ENCODE peak calls at places on chromosomes 2 and 18, in five cellular contexts. R, S, O, Y and V are unnamed samples.

GRCh38 chr2:127528487-127528886 is 2.2 kb upstream of the IWS1 start:
- DNase-seq in R (no peak), S (no peak), O (no peak), Y (no peak), V (no peak)

GRCh38 chr2:205902041-205902898 is 183.7 kb downstream of the INO80D start:
- DNase-seq in R (no peak), S (peak; percentile 45), O (no peak), Y (no peak), V (no peak)

GRCh38 chr18:8706981-8707940 is 1.9 kb downstream of the MTCL1 start:
- DNase-seq in R (peak; percentile 31), S (peak; percentile 83), O (no peak), Y (peak; percentile 62), V (no peak)

GRCh38 chr2:97765933-97766332 is 52.6 kb downstream of the ZAP70 start:
- DNase-seq in R (no peak), S (no peak), O (no peak), Y (no peak), V (no peak)

GRCh38 chr2:69644506-69644979 is 1.0 kb upstream of the AAK1 start:
- DNase-seq in R (no peak), S (no peak), O (no peak), Y (no peak), V (no peak)

GRCh38 chr2:18536100-18536499 is 24.4 kb downstream of the RDH14 start:
- DNase-seq in R (no peak), S (peak; percentile 81), O (no peak), Y (no peak), V (no peak)

GRCh38 chr18:32454667-32455066 is 16.0 kb downstream of the GAREM1 start:
- DNase-seq in R (no peak), S (no peak), O (no peak), Y (no peak), V (no peak)

GRCh38 chr2:166417669-166418068 is 41.9 kb upstream of the SCN9A start:
- DNase-seq in R (no peak), S (peak; percentile 60), O (no peak), Y (no peak), V (no peak)

GRCh38 chr2:231554748-231555545 is 24.7 kb upstream of the NMUR1 start:
- DNase-seq in R (no peak), S (peak; percentile 66), O (no peak), Y (no peak), V (peak; percentile 55)

GRCh38 chr2:190863946-190864345 is 16.7 kb upstream of the GLS start:
- DNase-seq in R (no peak), S (no peak), O (no peak), Y (no peak), V (no peak)

GRCh38 chr18:34283506-34283905 is 58.8 kb upstream of the NOL4 start:
- DNase-seq in R (no peak), S (no peak), O (no peak), Y (no peak), V (no peak)

GRCh38 chr18:77461062-77461693 is 211.5 kb downstream of the GALR1 start:
- DNase-seq in R (no peak), S (no peak), O (no peak), Y (no peak), V (no peak)

GRCh38 chr2:222319576-222320440 is 21.0 kb upstream of the PAX3 start:
- DNase-seq in R (peak; percentile 77), S (peak; percentile 28), O (no peak), Y (no peak), V (peak; percentile 78)

GRCh38 chr2:11411768-11412448 is 54.1 kb downstream of the E2F6 start:
- DNase-seq in R (no peak), S (peak; percentile 49), O (no peak), Y (no peak), V (no peak)

GRCh38 chr18:25422230-25422629 is 70.3 kb upstream of the ZNF521 start:
- DNase-seq in R (no peak), S (no peak), O (no peak), Y (no peak), V (no peak)

GRCh38 chr18:10752407-10752806 is 226.6 kb downstream of the NAPG start:
- DNase-seq in R (no peak), S (no peak), O (no peak), Y (no peak), V (no peak)

GRCh38 chr2:190213441-190214335 is 105.9 kb downstream of the HIBCH start:
- DNase-seq in R (no peak), S (no peak), O (no peak), Y (no peak), V (no peak)

GRCh38 chr2:120303177-120303576 is 42.8 kb upstream of the INHBB start:
- DNase-seq in R (no peak), S (no peak), O (no peak), Y (no peak), V (no peak)

GRCh38 chr18:3061581-3062416 is 48.9 kb upstream of the LPIN2 start:
- DNase-seq in R (no peak), S (no peak), O (no peak), Y (no peak), V (no peak)

GRCh38 chr18:13564579-13564978 is 161.8 kb downstream of the FAM210A start:
- DNase-seq in R (no peak), S (no peak), O (no peak), Y (no peak), V (no peak)

GRCh38 chr2:9782197-9782719 is 61.0 kb upstream of the TAF1B start:
- DNase-seq in R (no peak), S (no peak), O (peak; percentile 29), Y (no peak), V (no peak)

GRCh38 chr2:225041210-225041870 is 928 bp downstream of the DOCK10 start:
- DNase-seq in R (peak; percentile 75), S (peak; percentile 74), O (no peak), Y (peak; percentile 12), V (peak; percentile 85)

GRCh38 chr2:231600619-231601355 is 8.1 kb downstream of the TEX44 start:
- DNase-seq in R (no peak), S (no peak), O (no peak), Y (no peak), V (no peak)